ENCODE peak calls at places on chromosome 12, in six cellular contexts. I, X, M, R, D and Y are unnamed samples. For H3K9me3, the result is how much of the 10 kb centered on the place peaks cover.

GRCh38 chr12:20194171-20194570 is 174.2 kb upstream of the PDE3A start:
- DNase-seq in I (no peak), X (no peak), M (no peak), R (no peak), D (no peak), Y (no peak)

GRCh38 chr12:124777399-124778372 is 86.0 kb downstream of the SCARB1 start:
- DNase-seq in I (no peak), X (no peak), M (no peak), R (no peak), D (no peak), Y (peak)

GRCh38 chr12:121773011-121773777 is 20.3 kb downstream of the RHOF start:
- DNase-seq in I (peak), X (peak), M (peak), R (peak), D (peak), Y (peak)

GRCh38 chr12:106234513-106234912 is 13.3 kb downstream of the CKAP4 start:
- DNase-seq in I (no peak), X (no peak), M (no peak), R (no peak), D (no peak), Y (no peak)

GRCh38 chr12:55876110-55876509 is 33.4 kb upstream of the MMP19 start:
- DNase-seq in I (no peak), X (no peak), M (no peak), R (no peak), D (no peak), Y (no peak)

GRCh38 chr12:65881965-65882413 is 57.7 kb downstream of the HMGA2 start:
- DNase-seq in I (no peak), X (peak), M (peak), R (peak), D (no peak), Y (peak)

GRCh38 chr12:115599251-115599811 is 678.2 kb downstream of the MED13L start:
- DNase-seq in I (no peak), X (no peak), M (no peak), R (peak), D (no peak), Y (no peak)

GRCh38 chr12:68236421-68237059 is 10.9 kb upstream of the IL26 start:
- DNase-seq in I (peak), X (peak), M (no peak), R (no peak), D (peak), Y (no peak)

GRCh38 chr12:54680374-54680773 is 32.2 kb upstream of the DCD start:
- DNase-seq in I (peak), X (no peak), M (no peak), R (peak), D (no peak), Y (no peak)

GRCh38 chr12:45363903-45364302 is 148.0 kb downstream of the ANO6 start:
- DNase-seq in I (no peak), X (no peak), M (no peak), R (no peak), D (no peak), Y (no peak)

GRCh38 chr12:95820096-95820703 is 29.6 kb upstream of the NTN4 start:
- DNase-seq in I (peak), X (no peak), M (no peak), R (peak), D (no peak), Y (peak)

GRCh38 chr12:124938606-124939427 is 24.4 kb upstream of the UBC start:
- DNase-seq in I (no peak), X (peak), M (peak), R (peak), D (no peak), Y (peak)

GRCh38 chr12:106918746-106919145 is 37.0 kb upstream of the TMEM263 start:
- DNase-seq in I (no peak), X (no peak), M (no peak), R (no peak), D (no peak), Y (no peak)

GRCh38 chr12:53172352-53172751 is 8.2 kb upstream of the ZNF740 start:
- DNase-seq in I (no peak), X (no peak), M (peak), R (no peak), D (no peak), Y (no peak)

GRCh38 chr12:21655594-21655993 is 2.0 kb downstream of the LDHB start:
- DNase-seq in I (no peak), X (no peak), M (no peak), R (no peak), D (no peak), Y (no peak)

GRCh38 chr12:97756066-97756701 is 293.6 kb downstream of the RMST start:
- DNase-seq in I (no peak), X (no peak), M (no peak), R (no peak), D (no peak), Y (no peak)

GRCh38 chr12:50186667-50187066 is 19.5 kb upstream of the CERS5 start:
- DNase-seq in I (no peak), X (no peak), M (no peak), R (no peak), D (no peak), Y (no peak)

GRCh38 chr12:109010259-109010658 is 10.6 kb downstream of the SVOP start:
- DNase-seq in I (no peak), X (no peak), M (no peak), R (no peak), D (no peak), Y (no peak)

DNA sequence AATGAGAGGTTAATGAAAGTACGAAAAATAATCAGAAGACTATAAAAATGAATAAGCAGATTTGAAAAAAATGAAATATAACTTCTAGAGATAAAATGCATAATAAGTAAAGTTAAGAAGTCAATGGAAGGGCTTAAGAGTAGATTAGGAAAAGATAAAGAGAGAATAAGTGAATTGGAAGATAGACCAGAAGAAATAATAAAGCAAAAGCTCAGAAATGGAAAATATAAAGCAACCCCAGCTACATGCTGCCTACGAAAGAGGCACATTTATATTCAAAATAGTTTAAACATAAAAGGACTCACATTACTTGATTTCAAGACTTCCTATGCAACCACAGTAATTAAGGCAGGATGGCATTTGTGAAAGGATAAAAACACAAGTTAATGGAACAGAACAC is 19.9 kb downstream of the ZNF605 start:
- DNase-seq in I (no peak), X (no peak), M (no peak), R (no peak), D (no peak), Y (no peak)
- H3K9me3 ChIP-seq in I (half or more), X (under half), M (half or more), R (half or more), D (under half), Y (half or more)

DNA sequence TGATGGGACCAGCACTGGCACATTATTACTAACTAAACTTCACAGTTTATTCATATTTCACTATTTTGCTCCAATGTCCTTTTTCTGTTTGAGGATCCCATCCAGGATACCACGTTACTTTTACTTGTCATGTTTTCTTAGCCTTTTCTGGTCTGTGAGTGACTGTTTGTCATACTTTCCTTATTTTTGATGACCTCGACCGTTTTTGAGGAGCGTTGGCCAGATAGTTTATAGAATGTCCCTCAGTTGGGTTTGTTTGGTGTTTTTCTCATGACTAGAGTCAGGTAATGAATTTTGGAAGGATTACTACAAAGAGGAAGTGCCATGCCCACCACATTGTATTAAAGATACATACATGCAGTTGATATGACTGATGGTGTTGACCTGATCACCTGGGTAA is 199.4 kb upstream of the CCND2 start:
- DNase-seq in I (no peak), X (no peak), M (no peak), R (no peak), D (no peak), Y (no peak)
- H3K4me3 ChIP-seq in I (no peak), X (no peak), M (no peak), R (no peak), D (no peak), Y (no peak)

GRCh38 chr12:83390186-83390585 is 703.5 kb downstream of the TMTC2 start:
- DNase-seq in I (no peak), X (no peak), M (no peak), R (no peak), D (no peak), Y (no peak)

GRCh38 chr12:83389237-83389996 is 702.7 kb downstream of the TMTC2 start:
- DNase-seq in I (no peak), X (no peak), M (no peak), R (peak), D (no peak), Y (peak)

DNA sequence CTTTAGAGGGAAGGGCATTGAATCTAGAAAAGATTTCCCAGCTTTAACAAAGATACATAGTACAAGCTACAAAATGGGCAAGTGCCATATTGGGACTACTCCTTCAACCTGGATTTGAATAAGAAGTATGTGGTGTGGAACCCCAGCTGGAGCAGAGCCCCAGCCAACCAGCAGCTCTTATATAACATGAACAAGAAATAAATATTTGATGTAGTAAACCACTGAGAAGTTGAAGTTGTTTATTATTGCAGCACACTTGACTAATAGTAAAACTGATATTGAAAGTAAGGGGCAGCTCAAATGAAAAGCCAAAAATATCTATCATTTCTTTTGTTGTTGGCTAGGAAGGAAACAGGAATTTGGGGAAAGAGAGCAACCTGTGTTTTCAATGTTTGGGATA is 701.8 kb downstream of the TMTC2 start:
- DNase-seq in I (no peak), X (no peak), M (no peak), R (no peak), D (no peak), Y (no peak)
- H3K9me3 ChIP-seq in I (under half), X (under half), M (under half), R (under half), D (under half), Y (under half)

DNA sequence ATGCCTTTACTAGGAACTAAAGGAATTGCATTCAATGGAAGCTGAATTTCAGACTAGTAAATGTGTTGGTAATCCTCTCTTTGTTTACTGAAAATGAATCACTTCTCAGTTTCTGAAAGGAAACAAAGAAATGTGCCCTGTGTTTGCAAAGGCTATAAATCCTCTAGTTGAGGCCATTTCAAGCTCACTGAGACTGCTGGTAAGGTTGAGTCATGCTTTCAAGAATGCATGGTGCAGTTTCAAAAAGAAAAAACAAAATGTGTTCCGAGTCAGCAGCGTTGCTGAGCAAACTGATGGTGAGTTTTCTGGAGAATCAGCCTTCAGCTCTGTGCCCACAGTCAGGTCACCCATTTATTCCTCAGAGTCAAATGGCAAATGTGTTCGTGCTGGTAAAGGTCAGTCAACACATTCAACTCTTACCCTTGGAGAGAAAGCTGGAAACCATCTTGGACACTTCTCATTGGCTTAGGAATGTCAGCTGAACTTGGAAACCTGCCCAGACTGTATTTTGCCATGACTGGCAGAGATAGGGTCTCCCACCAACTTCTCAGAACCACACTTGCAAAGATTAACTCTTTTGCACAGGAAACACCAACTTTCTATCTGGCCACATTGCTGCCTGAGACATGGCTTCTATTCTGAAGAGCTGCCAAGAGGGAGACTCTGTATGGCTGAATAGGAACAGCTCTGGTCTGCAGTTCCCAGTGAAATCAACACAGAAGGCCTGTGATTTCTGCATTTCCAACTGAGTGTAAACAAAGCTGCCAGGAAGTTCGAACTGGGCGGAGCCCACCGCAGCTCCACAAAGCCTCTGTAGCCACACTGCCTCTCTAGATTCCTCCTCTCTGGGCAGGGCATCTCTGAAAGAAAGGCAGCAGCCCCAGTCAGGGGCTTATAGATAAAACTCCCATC is 484.4 kb downstream of the ATP23 start:
- DNase-seq in I (peak), X (no peak), M (no peak), R (peak), D (no peak), Y (no peak)
- H3K4me3 ChIP-seq in I (no peak), X (no peak), M (no peak), R (no peak), D (no peak), Y (no peak)

DNA sequence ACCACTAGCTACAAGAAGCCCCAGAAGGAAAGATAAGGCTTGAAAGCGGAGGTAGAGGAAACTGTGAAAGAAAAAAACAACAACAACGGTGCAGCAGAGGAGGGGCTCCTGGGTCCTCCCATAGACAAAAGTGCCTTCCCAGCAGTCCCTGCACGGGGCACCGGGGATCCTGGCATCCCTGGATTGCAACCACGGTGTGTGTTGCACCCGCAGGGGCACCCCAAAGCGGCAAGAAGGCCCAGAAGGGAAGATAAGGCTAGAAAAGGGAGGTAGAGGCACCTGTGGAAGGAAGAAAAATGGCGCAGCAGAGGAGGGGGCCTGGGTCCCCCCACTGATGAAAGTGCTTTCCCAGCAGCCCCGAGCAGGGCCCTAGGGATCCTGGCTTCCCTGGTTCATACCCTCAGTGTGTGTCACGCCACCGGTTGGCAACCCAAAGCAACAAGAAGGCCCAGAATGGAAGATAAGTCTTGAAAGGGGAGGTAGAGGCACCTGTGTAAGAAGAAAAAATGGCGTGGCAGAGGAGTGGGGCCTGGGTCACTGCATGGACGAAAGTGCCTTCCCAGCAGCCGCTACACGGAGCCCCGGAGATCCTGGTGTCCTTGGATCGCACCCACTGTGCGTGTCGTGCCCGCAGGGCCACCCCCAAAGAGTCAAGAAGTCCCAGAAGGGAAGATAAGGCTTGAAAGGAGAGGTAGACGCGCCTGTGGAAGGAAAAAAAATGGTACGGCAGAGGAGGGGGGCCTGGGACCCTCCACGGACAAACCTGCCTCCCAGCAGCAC is 281.0 kb downstream of the ALG10 start:
- DNase-seq in I (no peak), X (no peak), M (no peak), R (no peak), D (no peak), Y (no peak)
- H3K9me3 ChIP-seq in I (under half), X (under half), M (under half), R (under half), D (under half), Y (under half)

DNA sequence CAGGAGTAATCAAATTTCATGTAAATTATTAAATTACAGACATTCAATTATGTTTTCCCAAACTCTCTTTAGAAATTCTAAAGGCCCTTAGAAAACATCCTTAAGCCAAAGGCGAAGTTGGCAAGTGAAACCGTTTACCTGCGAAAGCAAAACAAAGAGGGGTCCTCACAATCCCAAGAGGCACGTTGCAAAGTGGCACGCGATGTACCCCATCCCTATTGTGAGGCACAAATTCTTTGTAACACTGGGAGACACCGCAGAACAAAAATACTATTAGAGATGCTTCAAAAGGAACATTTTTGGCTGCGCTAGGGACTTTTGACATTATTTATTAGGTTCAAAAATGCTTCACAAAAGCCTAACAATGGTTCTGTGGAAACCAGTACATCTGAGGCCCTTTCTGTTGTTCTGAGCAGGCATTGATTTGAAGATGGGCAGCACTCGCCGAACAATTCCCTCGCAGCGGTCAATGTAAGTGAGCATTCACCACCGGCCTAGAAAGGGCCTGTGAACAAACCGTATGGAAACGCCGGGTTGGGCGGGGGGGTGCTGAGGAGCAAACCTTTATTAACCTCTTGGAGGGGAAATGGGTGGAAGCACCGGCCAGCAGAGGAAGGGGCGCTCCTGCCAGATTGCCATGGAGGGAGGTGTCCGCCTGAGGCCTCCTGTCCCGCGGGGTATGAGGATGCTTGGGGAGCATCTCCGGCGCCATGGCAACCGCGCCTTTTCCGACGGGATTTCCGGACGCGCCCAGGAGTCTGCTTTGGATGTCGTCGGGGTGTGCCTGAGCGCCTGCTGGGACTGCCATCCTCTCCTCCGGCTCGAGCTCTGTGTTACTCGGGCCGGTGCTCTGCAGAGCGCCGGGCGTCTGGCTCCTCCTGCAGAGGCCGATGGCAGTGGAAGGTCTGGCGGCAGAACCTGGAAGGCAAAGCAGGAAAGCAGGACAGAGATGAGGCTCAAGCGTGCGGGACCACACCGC is 193.8 kb downstream of the C12orf42 start:
- DNase-seq in I (no peak), X (no peak), M (no peak), R (no peak), D (no peak), Y (no peak)
- H3K4me3 ChIP-seq in I (no peak), X (no peak), M (no peak), R (no peak), D (no peak), Y (no peak)

DNA sequence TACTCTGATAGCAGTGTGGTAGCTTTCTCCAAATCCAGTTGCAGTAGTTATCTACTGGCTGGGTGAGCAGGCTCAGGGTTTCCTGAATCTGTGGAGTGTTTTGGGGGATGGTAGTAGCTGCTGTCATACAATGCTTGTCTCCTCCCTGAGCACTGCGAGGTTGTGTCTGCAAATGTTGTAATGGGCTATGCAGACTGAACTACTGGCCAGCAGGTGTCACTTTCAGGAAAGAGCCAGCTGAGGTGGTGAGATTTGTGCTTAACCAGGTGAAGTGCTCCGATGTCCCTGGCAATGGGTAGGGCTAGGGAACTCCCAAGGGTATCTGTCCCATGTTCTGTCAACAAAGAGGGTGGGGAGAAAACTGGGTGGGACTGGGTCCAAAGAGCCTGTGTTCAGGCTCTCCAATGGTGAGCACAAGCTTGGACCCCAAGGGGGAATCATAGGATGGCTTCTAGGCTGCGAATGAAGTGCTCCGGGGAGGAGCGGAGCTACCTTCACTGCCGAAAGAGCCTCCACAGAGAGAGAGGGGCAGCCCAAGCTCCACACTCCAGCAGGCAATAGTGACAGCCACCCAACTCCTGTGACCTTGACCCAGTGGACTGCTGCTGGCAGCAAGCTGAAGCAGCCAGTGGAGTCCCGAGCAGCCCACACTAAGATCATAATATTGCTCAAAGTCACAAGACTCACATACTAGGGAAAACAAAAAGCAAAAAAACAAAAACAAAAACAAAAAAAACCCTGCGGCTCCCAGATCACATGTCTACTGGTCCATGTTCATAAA is 1324.0 kb upstream of the USP15 start:
- DNase-seq in I (no peak), X (no peak), M (no peak), R (no peak), D (no peak), Y (no peak)
- H3K9me3 ChIP-seq in I (under half), X (under half), M (under half), R (under half), D (under half), Y (under half)